ENCODE peak calls at places on chromosomes 2 and 18, in eight cellular contexts. C is nucleus accumbens; W is ELF-1; G is NT2/D1; L is effector memory CD8-positive, alpha-beta T cell; Y is fibroblast of mammary gland; N is COR-L47; D is lower lobe of right lung. K is an unnamed sample.

GRCh38 chr2:174971868-174972781 is 33.1 kb downstream of the CHN1 start:
- DNase-seq in G (no peak), Y (peak), D (no peak), L (no peak), N (peak), W (no peak), C (no peak), K (peak)

GRCh38 chr18:35024196-35024595 is 17.0 kb upstream of the MAPRE2 start:
- DNase-seq in N (no peak), C (no peak), L (no peak), G (no peak), W (no peak), D (no peak), Y (peak), K (no peak)

GRCh38 chr2:8855019-8855418 is 17.6 kb upstream of the KIDINS220 start:
- DNase-seq in C (no peak), Y (no peak), G (peak), L (no peak), W (no peak), N (no peak), D (no peak), K (no peak)

GRCh38 chr18:23069481-23069880 is 65.8 kb upstream of the CABLES1 start:
- DNase-seq in D (no peak), Y (no peak), W (no peak), L (peak), G (no peak), N (no peak), C (no peak), K (no peak)

GRCh38 chr2:238942080-238942761 is 94.3 kb downstream of the TWIST2 start:
- DNase-seq in Y (no peak), G (no peak), D (no peak), W (no peak), L (no peak), C (no peak), N (no peak), K (no peak)

GRCh38 chr2:23647563-23647962 is 262.6 kb downstream of the KLHL29 start:
- DNase-seq in C (no peak), Y (no peak), D (no peak), N (no peak), W (no peak), G (no peak), L (no peak), K (peak)

GRCh38 chr2:126221506-126221905 is 434.5 kb upstream of the GYPC start:
- DNase-seq in L (no peak), Y (no peak), N (no peak), C (no peak), W (peak), D (no peak), G (no peak), K (no peak)

GRCh38 chr2:203685081-203685621 is 21.3 kb upstream of the CD28 start:
- DNase-seq in Y (peak), N (no peak), G (no peak), W (no peak), C (no peak), L (no peak), D (no peak), K (no peak)

GRCh38 chr2:239712755-239713154 is 311.9 kb upstream of the HDAC4 start:
- DNase-seq in Y (no peak), C (no peak), W (no peak), N (no peak), G (no peak), L (no peak), D (no peak), K (no peak)

GRCh38 chr2:112814278-112814677 is 22.3 kb downstream of the IL1B start:
- DNase-seq in C (no peak), D (no peak), Y (no peak), N (no peak), L (no peak), W (peak), G (peak), K (peak)

GRCh38 chr18:9417081-9417841 is 58.1 kb upstream of the RALBP1 start:
- DNase-seq in G (no peak), W (peak), Y (peak), D (peak), L (no peak), N (peak), C (no peak), K (peak)

GRCh38 chr2:180058993-180059392 is 51.9 kb upstream of the CWC22 start:
- DNase-seq in D (no peak), G (no peak), N (no peak), W (no peak), Y (no peak), C (no peak), L (no peak), K (no peak)

GRCh38 chr2:118729760-118730159 is 117.7 kb downstream of the EN1 start:
- DNase-seq in G (no peak), W (no peak), N (no peak), D (no peak), L (no peak), Y (no peak), C (no peak), K (no peak)